ENCODE peak calls at places on chromosomes 7 and 10, in six cellular contexts. C, O, Z, U, V and N are unnamed samples.
A peak's percentile ranks its signal among the peaks of the same experiment; 100 is the strongest.

GRCh38 chr10:63976538-63976937 is 455.3 kb downstream of the REEP3 start:
- DNase-seq in V (peak; percentile 61), Z (peak; percentile 29), C (peak; percentile 49), O (no peak), U (peak; percentile 75), N (peak; percentile 29)

GRCh38 chr7:66326501-66327180 is 121.5 kb downstream of the TPST1 start:
- DNase-seq in O (no peak), U (no peak), Z (no peak), V (no peak), C (no peak), N (no peak)

GRCh38 chr10:48804740-48805182 is 120.1 kb downstream of the WDFY4 start:
- DNase-seq in V (no peak), Z (peak; percentile 56), U (no peak), O (peak; percentile 67), C (no peak), N (no peak)

GRCh38 chr7:27149817-27150567 is 2.4 kb downstream of the HOXA3 start:
- DNase-seq in V (no peak), Z (no peak), C (no peak), U (no peak), O (no peak), N (no peak)

GRCh38 chr10:27816305-27816704 is 70.7 kb upstream of the MKX start:
- DNase-seq in Z (no peak), U (no peak), V (no peak), C (no peak), O (no peak), N (no peak)

GRCh38 chr7:13067036-13067435 is 379.6 kb downstream of the ARL4A start:
- DNase-seq in V (peak; percentile 14), C (no peak), Z (no peak), O (no peak), U (no peak), N (no peak)

GRCh38 chr7:4006687-4007086 is 675.4 kb upstream of the FOXK1 start:
- DNase-seq in V (no peak), C (no peak), O (no peak), Z (peak; percentile 91), U (no peak), N (no peak)

GRCh38 chr7:144454256-144455039 is 51.0 kb upstream of the NOBOX start:
- DNase-seq in Z (no peak), V (no peak), O (no peak), C (no peak), U (no peak), N (no peak)

GRCh38 chr7:95922191-95922590 is 149.8 kb downstream of the DYNC1I1 start:
- DNase-seq in U (no peak), C (no peak), Z (no peak), V (no peak), O (no peak), N (no peak)

GRCh38 chr10:21496285-21497176 is 29.0 kb downstream of the SKIDA1 start:
- DNase-seq in Z (peak; percentile 54), V (peak; percentile 63), C (no peak), U (peak; percentile 83), O (no peak), N (no peak)

GRCh38 chr7:107312418-107312817 is 143.6 kb downstream of the HBP1 start:
- DNase-seq in Z (no peak), U (no peak), O (no peak), V (no peak), C (no peak), N (no peak)

GRCh38 chr10:45592926-45593325 is 79.6 kb downstream of the ZFAND4 start:
- DNase-seq in O (no peak), U (no peak), C (no peak), Z (no peak), V (no peak), N (no peak)

GRCh38 chr10:27504897-27505457 is 873 bp downstream of the RAB18 start:
- DNase-seq in C (no peak), O (no peak), Z (no peak), V (peak; percentile 14), U (no peak), N (no peak)

GRCh38 chr7:128045766-128046165 is 14.5 kb upstream of the LRRC4 start:
- DNase-seq in O (no peak), Z (no peak), C (no peak), V (no peak), U (no peak), N (no peak)

GRCh38 chr10:84537447-84537931 is 209.1 kb downstream of the CCSER2 start:
- DNase-seq in V (peak; percentile 89), C (peak; percentile 48), Z (peak; percentile 49), U (no peak), O (no peak), N (peak; percentile 44)

DNA sequence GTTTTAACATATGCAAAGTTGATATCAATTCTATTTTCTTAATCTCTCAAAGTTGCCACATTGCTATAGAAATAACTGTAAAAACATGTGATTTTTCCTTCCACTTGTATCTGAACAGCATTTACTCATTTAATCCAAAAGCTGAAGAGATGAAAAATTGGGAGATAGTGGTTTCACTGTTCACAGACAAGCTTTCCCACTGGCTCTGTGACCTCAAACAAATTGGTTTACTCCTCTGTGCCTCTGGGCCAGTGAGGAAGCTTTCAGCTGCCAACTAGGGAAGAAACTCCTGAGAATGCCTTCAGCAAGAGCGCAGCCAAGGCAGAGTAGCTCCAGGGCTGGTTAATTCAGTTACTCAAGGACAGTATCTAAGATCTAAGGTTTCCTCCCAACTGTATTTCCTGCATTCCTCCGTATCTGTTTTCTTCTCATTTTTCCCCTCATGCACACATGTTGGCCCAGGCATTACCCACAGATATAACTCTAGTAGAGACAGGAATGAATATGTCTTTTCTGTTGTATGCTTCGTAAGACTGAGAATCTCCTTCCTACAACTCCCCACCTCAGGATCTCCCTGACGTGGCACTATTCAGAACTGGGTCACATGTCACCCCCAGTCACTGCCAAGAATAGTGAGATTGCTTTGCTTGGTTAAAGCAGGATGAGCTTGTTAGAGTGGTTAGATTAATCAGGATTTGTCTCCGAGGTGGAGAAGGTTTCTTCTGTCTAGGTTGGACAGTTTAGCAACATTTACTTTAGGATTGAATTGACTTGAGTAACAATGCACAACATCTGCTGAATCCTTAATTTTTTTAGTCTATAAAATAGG is 315.7 kb downstream of the NRG3 start:
- DNase-seq in C (no peak), U (no peak), V (no peak), Z (no peak), O (no peak), N (no peak)
- TF ChIP-seq TAF1 in C (no peak), U (no peak), V (no peak), Z (no peak), O (no peak), N (no peak)

GRCh38 chr7:16668978-16669377 is 23.0 kb downstream of the BZW2 start:
- DNase-seq in V (no peak), C (no peak), Z (no peak), U (no peak), O (no peak), N (no peak)

GRCh38 chr7:16669581-16669980 is 23.6 kb downstream of the BZW2 start:
- DNase-seq in C (no peak), Z (no peak), V (no peak), O (no peak), U (no peak), N (no peak)

GRCh38 chr7:16670021-16670420 is 24.0 kb downstream of the BZW2 start:
- DNase-seq in O (no peak), Z (no peak), C (no peak), V (no peak), U (no peak), N (no peak)

GRCh38 chr7:16667355-16667754 is 21.4 kb downstream of the BZW2 start:
- DNase-seq in C (no peak), Z (no peak), O (no peak), U (no peak), V (no peak), N (no peak)

DNA sequence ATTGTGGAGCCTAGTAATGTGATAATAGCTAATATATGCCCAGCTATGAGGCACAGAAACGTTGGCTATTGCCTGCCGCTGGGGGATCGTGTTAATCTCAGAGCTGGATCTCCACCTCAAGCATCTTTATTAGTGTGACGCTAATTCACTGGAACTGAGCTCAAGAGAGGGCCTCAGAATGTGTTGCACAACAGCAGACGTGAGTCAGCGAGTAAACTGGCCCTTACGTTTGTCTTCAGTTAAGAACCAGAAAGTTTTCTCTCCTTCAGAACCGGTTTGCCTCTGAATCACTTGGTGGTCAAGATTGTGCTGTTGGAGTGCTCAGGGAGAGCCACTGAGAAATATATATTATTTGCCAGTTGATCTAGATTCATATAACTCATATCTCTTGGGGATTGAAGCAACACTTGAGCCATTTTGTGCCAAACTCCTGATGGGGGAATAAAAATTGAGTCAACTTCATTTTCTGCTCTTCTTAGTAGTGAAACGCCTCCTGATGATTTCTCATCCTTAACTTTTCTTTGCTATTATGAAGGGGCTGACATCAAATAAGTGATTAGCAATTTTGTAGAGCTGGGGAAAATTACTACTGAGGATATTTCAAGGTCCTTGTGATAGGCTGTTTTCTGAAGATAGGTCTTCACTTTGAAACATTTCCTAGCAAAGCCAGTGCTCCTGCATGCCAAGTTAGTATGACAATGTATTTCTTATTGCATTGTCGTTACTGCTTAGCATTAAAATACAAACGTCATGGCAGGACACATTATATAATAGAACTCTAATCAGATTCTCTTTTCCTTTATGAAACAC is 22.3 kb downstream of the BZW2 start:
- DNase-seq in Z (peak; percentile 10), O (no peak), C (no peak), V (peak; percentile 29), U (no peak), N (no peak)
- TF ChIP-seq POLR2AphosphoS5 in Z (no peak), O (no peak), C (no peak), V (no peak), U (no peak), N (no peak)

DNA sequence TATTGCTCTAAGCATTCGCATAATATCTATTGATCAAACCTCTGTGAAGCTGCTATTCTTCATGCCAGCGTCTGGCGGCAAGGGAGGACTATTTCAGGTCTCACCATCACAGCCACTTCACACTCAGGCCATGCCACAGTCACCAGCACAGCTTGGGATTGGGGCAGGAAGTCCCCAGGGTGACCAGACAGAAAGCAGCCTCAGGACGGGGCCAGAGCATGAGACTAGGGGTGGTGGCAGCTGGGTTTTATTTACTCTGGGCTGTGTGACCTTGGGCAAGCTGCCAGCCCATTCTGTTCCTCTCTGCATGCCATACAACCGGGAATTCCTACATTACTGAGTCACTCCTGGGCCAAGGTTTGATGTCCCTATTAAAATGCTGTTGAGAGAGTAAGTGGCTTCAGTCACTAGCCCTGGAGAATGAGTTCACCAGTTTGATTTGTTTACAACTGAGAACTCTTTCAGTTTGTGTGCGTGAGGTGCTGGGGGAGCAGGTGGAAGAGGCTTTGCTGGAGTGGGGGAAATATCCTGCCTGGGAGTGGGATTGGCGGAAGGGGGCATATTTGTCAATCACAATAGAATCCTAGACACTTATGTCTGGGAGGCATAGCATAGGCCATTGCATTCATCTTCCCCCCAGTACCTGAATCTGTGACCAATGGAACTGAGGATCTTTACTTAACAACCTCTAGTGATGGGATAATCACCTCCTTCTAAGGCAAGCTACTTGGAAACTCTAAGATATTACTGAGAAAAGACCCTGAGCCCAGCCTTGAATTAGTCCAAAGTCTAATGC is 90.4 kb downstream of the NPSR1 start:
- DNase-seq in U (no peak), O (no peak), Z (peak; percentile 99), C (no peak), V (no peak), N (no peak)
- TF ChIP-seq POLR2A in U (no peak), O (no peak), Z (peak; percentile 32), C (no peak), V (no peak), N (no peak)

DNA sequence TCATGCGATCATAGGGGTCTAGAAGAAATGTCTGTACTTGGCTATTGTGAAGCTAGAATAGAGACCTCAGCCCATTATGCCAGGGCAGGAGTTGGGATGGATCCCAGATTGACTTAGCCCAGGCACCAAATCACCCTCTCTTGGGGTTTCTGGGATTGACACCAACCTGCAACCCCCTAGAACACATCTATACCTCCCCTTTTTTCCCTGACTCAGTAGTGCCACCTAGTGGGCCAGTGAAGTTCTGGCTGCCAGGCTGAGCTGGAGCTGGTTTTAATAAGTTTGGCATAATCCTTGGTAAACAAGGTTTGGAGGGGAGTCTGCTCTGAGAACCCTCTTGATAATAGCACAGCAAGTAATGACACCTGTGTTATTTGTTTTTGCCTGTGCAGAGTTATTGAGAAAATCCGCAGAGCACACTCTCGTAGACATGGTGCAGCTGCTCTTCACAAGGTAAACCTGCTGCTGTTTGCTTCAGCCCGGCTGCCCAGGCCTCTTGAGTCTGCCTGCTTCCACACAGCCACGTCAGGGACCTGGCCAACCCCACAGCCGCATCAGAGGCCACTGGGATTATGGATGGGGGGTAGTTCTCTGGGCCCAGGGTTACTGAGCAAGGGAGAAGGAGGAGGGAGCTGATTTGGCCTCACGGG is 43.3 kb upstream of the NFKB2 start:
- DNase-seq in V (peak; percentile 65), Z (peak; percentile 51), C (peak; percentile 32), U (peak; percentile 86), O (no peak), N (peak; percentile 46)
- TF ChIP-seq TAF1 in V (no peak), Z (no peak), C (no peak), U (no peak), O (no peak), N (no peak)